ENCODE peak calls at places on chromosome 4, in nine cellular contexts. V is stimulated activated CD4-positive, alpha-beta T cell treated with anti-CD3 and anti-CD28 coated beads, Interleukin-2, amount 100 ng/mL, for 48 hours; G is germinal center; Y is AG08396; P is A172; R is NB4; J is T-helper 17 cell; F is RWPE1; I is AG09319. W is an unnamed sample.

GRCh38 chr4:41323186-41323585 is 66.5 kb downstream of the UCHL1 start:
- DNase-seq in V (no peak), G (no peak), Y (no peak), P (no peak), R (no peak), J (no peak), F (no peak), I (no peak), W (no peak)

GRCh38 chr4:73679836-73680235 is 59.6 kb upstream of the RASSF6 start:
- DNase-seq in V (no peak), G (no peak), Y (no peak), P (peak), R (no peak), J (no peak), F (peak), I (no peak), W (no peak)

GRCh38 chr4:138938371-138938699 is 77.2 kb upstream of the NOCT start:
- DNase-seq in V (no peak), G (no peak), Y (peak), P (peak), R (peak), J (no peak), F (peak), I (peak), W (no peak)

GRCh38 chr4:5635826-5636196 is 72.5 kb downstream of the EVC2 start:
- DNase-seq in V (no peak), G (no peak), Y (peak), P (peak), R (no peak), J (no peak), F (peak), I (no peak), W (no peak)

GRCh38 chr4:1490906-1491629 is 84.8 kb upstream of the NKX1-1 start:
- DNase-seq in V (no peak), G (no peak), Y (no peak), P (no peak), R (no peak), J (peak), F (no peak), I (no peak), W (no peak)

GRCh38 chr4:147076179-147076578 is 130.5 kb upstream of the TTC29 start:
- DNase-seq in V (no peak), G (no peak), Y (no peak), P (peak), R (no peak), J (no peak), F (no peak), I (no peak), W (no peak)

GRCh38 chr4:993111-994029 is at the start of gene SLC26A1:
- DNase-seq in V (no peak), G (no peak), Y (no peak), P (no peak), R (no peak), J (no peak), F (no peak), I (no peak), W (no peak)

GRCh38 chr4:93103042-93103441 is 725.5 kb upstream of the ATOH1 start:
- DNase-seq in V (no peak), G (no peak), Y (no peak), P (peak), R (no peak), J (no peak), F (no peak), I (no peak), W (no peak)

GRCh38 chr4:78596111-78596742 is 44.7 kb downstream of the ANXA3 start:
- DNase-seq in V (no peak), G (no peak), Y (no peak), P (no peak), R (no peak), J (no peak), F (no peak), I (no peak), W (no peak)

GRCh38 chr4:8607603-8608481 is 15.3 kb downstream of the CPZ start:
- DNase-seq in V (peak), G (peak), Y (peak), P (no peak), R (peak), J (peak), F (peak), I (no peak), W (no peak)

GRCh38 chr4:112704322-112704721 is 67.4 kb downstream of the LARP7 start:
- DNase-seq in V (no peak), G (no peak), Y (no peak), P (no peak), R (no peak), J (no peak), F (no peak), I (no peak), W (no peak)

GRCh38 chr4:37715889-37716402 is 29.8 kb upstream of the RELL1 start:
- DNase-seq in V (peak), G (no peak), Y (no peak), P (peak), R (peak), J (no peak), F (peak), I (no peak), W (no peak)

GRCh38 chr4:141102367-141102766 is 30.9 kb downstream of the RNF150 start:
- DNase-seq in V (no peak), G (no peak), Y (no peak), P (peak), R (no peak), J (no peak), F (peak), I (peak), W (no peak)

GRCh38 chr4:13597604-13598003 is 29.9 kb downstream of the BOD1L1 start:
- DNase-seq in V (no peak), G (no peak), Y (no peak), P (no peak), R (no peak), J (no peak), F (no peak), I (no peak), W (no peak)

GRCh38 chr4:189850239-189850856 is 90.3 kb upstream of the FRG1 start:
- DNase-seq in V (no peak), G (no peak), Y (no peak), P (no peak), R (no peak), J (no peak), F (no peak), I (no peak), W (no peak)

GRCh38 chr4:116400480-116400879 is 684.9 kb downstream of the TRAM1L1 start:
- DNase-seq in V (no peak), G (no peak), Y (no peak), P (peak), R (peak), J (no peak), F (no peak), I (no peak), W (no peak)

GRCh38 chr4:105970371-105970770 is 75.1 kb downstream of the NPNT start:
- DNase-seq in V (no peak), G (no peak), Y (no peak), P (no peak), R (no peak), J (no peak), F (no peak), I (no peak), W (no peak)

GRCh38 chr4:23930750-23931488 is 41.1 kb upstream of the PPARGC1A start:
- DNase-seq in V (no peak), G (no peak), Y (no peak), P (peak), R (no peak), J (no peak), F (no peak), I (no peak), W (no peak)

GRCh38 chr4:86453044-86453501 is 93.2 kb upstream of the MAPK10 start:
- DNase-seq in V (no peak), G (no peak), Y (peak), P (no peak), R (no peak), J (no peak), F (no peak), I (no peak), W (no peak)

GRCh38 chr4:174036563-174036962 is 246.9 kb downstream of the FBXO8 start:
- DNase-seq in V (no peak), G (no peak), Y (no peak), P (no peak), R (no peak), J (no peak), F (no peak), I (no peak), W (no peak)

GRCh38 chr4:78165758-78166157 is 108.6 kb downstream of the FRAS1 start:
- DNase-seq in V (no peak), G (no peak), Y (no peak), P (no peak), R (no peak), J (no peak), F (no peak), I (no peak), W (no peak)

GRCh38 chr4:54274786-54275503 is 45.9 kb downstream of the PDGFRA start:
- DNase-seq in V (no peak), G (no peak), Y (no peak), P (no peak), R (no peak), J (no peak), F (no peak), I (no peak), W (no peak)